ENCODE peak calls at places on chromosome 21, in seven cellular contexts. O is GM20000; G is GM13977; S is WTC11; E is HepG2; U is IMR-90; F is activated naive CD8-positive, alpha-beta T cell treated with anti-CD3 and anti-CD28 coated beads, Interleukin-2, amount 50 U/mL, for 24 hours. L is an unnamed sample.

GRCh38 chr21:16420086-16420724 is 690.4 kb downstream of the USP25 start:
- DNase-seq in E (peak; percentile 9), F (no peak), S (no peak), U (peak; percentile 18), G (no peak), O (no peak), L (no peak)

GRCh38 chr21:37531402-37532042 is 164.9 kb downstream of the DYRK1A start:
- DNase-seq in U (no peak), E (no peak), G (no peak), S (no peak), O (no peak), F (no peak), L (no peak)

GRCh38 chr21:33308586-33309490 is 15.9 kb upstream of the IFNAR1 start:
- DNase-seq in U (peak; percentile 55), S (no peak), O (peak; percentile 37), F (no peak), E (no peak), G (no peak), L (peak; percentile 77)

GRCh38 chr21:36104306-36105300 is 30.3 kb upstream of the CBR3 start:
- DNase-seq in G (no peak), O (no peak), S (peak; percentile 88), F (peak; percentile 70), E (no peak), U (peak; percentile 26), L (no peak)

GRCh38 chr21:28252923-28253322 is 739.8 kb downstream of the LTN1 start:
- DNase-seq in E (no peak), O (no peak), S (no peak), U (no peak), G (no peak), F (no peak), L (no peak)

GRCh38 chr21:33541756-33542639 is at the start of gene GART:
- DNase-seq in E (peak; percentile 73), S (peak; percentile 85), O (peak; percentile 82), U (peak; percentile 65), G (peak; percentile 82), F (peak; percentile 89), L (peak; percentile 32)

GRCh38 chr21:44887807-44888580 is 14.5 kb upstream of the PTTG1IP start:
- DNase-seq in O (no peak), E (no peak), F (no peak), G (no peak), U (no peak), S (no peak), L (no peak)

GRCh38 chr21:36260030-36260787 is 59.8 kb upstream of the MORC3 start:
- DNase-seq in U (peak; percentile 73), F (peak; percentile 41), E (peak; percentile 55), O (peak; percentile 67), G (peak; percentile 70), S (peak; percentile 34), L (peak; percentile 47)

GRCh38 chr21:33025471-33026298 is at the start of gene OLIG2:
- DNase-seq in S (peak; percentile 95), O (peak; percentile 46), U (peak; percentile 16), E (no peak), G (peak; percentile 41), F (peak; percentile 13), L (no peak)

GRCh38 chr21:36350282-36350910 is 30.4 kb downstream of the MORC3 start:
- DNase-seq in G (no peak), E (no peak), O (no peak), F (no peak), S (no peak), U (peak; percentile 81), L (no peak)

GRCh38 chr21:45074048-45074817 is at the start of gene ADARB1:
- DNase-seq in G (peak; percentile 96), O (peak; percentile 98), E (peak; percentile 32), F (peak; percentile 66), S (peak; percentile 68), U (peak; percentile 56), L (no peak)

GRCh38 chr21:43733529-43734071 is 14.7 kb downstream of the PDXK start:
- DNase-seq in U (peak; percentile 79), S (no peak), F (no peak), G (no peak), E (no peak), O (no peak), L (no peak)

GRCh38 chr21:45224189-45224938 is 63.3 kb downstream of the POFUT2 start:
- DNase-seq in G (no peak), U (peak; percentile 52), E (no peak), O (no peak), S (no peak), F (no peak), L (no peak)

GRCh38 chr21:38363684-38364083 is 106.9 kb downstream of the KCNJ15 start:
- DNase-seq in E (no peak), U (no peak), O (no peak), G (no peak), F (no peak), S (no peak), L (no peak)